ENCODE peak calls at places on chromosomes 11 and 22, in five cellular contexts. K is ascending aorta, P is GM12865, Y is H9, V is AG09309. B is an unnamed sample.

GRCh38 chr11:62599909-62600308 is 1.8 kb downstream of the MTA2 start:
- DNase-seq in P (peak), K (no peak), V (no peak), Y (no peak), B (no peak)

GRCh38 chr11:65445604-65446445 is 23.2 kb downstream of the NEAT1 start:
- DNase-seq in P (peak), Y (no peak), K (no peak), V (peak), B (no peak)

GRCh38 chr22:41557401-41558240 is 3.2 kb upstream of the CSDC2 start:
- DNase-seq in P (no peak), Y (peak), V (peak), K (peak), B (peak)

GRCh38 chr22:19806213-19807160 is 45.9 kb downstream of the TBX1 start:
- DNase-seq in P (no peak), V (no peak), K (no peak), Y (no peak), B (no peak)

GRCh38 chr11:87719311-87720073 is 455.8 kb downstream of the RAB38 start:
- DNase-seq in Y (no peak), K (no peak), P (no peak), V (no peak), B (no peak)

GRCh38 chr11:73439002-73439843 is 63.0 kb downstream of the RELT start:
- DNase-seq in Y (no peak), P (no peak), K (no peak), V (no peak), B (no peak)

GRCh38 chr22:23385301-23386244 is 194.5 kb downstream of the IGLL1 start:
- DNase-seq in K (no peak), P (peak), Y (peak), V (peak), B (peak)

GRCh38 chr11:107591446-107592236 is 694 bp downstream of the ELMOD1 start:
- DNase-seq in V (no peak), K (no peak), Y (peak), P (peak), B (no peak)

GRCh38 chr22:46021577-46021976 is 44.6 kb upstream of the WNT7B start:
- DNase-seq in P (no peak), V (no peak), Y (no peak), K (peak), B (no peak)

GRCh38 chr11:12785901-12786300 is 111.7 kb downstream of the TEAD1 start:
- DNase-seq in Y (no peak), V (no peak), P (no peak), K (no peak), B (no peak)

GRCh38 chr11:112797072-112797471 is 164.1 kb upstream of the NCAM1 start:
- DNase-seq in P (no peak), V (no peak), K (no peak), Y (peak), B (no peak)

GRCh38 chr11:57641011-57641410 is 8.7 kb downstream of the YPEL4 start:
- DNase-seq in V (no peak), Y (peak), P (no peak), K (no peak), B (no peak)
- TF ChIP-seq CTCF in V (peak), Y (no peak), P (peak), K (no peak), B (no peak)

DNA sequence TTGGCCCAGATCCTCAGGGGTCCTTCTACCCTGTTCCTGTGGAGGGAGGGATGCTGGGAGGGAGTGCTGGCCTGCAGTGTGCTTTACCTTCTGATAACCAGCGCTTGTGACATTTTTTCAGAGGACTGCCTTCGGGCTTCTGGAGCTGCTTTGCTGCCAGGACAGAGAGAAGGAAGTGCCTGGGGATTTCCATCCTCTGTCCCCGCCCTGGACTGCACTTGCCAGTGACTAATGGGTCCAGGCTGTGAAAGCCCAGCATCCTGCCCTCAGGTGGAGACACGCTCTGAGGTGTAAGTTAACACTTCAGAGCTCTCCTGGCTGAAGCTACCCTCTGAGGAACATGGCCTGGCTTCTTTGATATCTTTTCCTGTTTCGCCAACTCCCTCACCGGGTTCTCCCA is 158.7 kb upstream of the SYT13 start:
- DNase-seq in V (no peak), K (no peak), Y (peak), P (peak), B (no peak)
- TF ChIP-seq CTCF in V (no peak), K (no peak), Y (no peak), P (no peak), B (no peak)

GRCh38 chr11:72228229-72228843 is 3.8 kb downstream of the INPPL1 start:
- DNase-seq in P (no peak), Y (peak), V (no peak), K (no peak), B (no peak)
- TF ChIP-seq CTCF in P (no peak), Y (no peak), V (no peak), K (no peak), B (no peak)

DNA sequence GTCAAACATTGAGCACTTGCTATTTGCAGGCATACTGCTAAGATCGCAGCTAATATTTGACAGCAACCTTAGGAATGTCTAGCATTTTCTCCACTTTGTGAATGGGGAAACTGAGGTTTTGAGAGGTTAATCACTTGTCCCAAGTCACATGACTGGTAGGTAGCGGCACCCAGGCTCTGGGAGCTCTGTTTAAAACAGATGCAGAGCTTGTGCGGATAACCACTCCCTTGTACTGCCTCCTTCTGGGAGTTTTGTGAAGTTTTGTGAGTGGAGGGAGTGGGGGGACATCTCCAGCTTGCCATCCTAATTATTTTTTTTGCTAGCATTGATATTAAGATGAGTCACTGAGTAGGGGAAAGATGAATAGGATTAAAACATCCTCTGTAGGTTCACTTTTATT is 134.7 kb downstream of the GRIK4 start:
- DNase-seq in K (no peak), V (no peak), P (no peak), Y (no peak), B (no peak)
- TF ChIP-seq CTCF in K (no peak), V (no peak), P (no peak), Y (peak), B (no peak)

DNA sequence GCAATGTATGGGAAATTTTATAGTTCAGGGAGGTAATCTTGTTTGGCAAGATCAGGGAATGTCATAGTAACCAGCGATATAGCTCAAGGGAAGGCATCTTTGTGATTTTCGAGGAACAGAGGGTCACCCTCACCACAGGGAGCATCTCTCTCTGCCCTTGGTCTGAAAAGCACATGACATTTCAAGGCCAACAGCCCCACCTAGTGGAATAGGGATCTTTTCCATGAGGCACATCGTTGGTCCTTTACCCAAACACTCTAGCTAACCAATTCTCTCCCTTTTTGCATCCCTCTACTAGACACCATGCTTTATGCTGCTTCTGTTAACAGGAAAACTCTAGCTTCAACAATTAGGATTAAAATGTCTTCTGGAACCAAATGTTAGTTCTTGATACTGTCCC is 179.0 kb downstream of the GRM5 start:
- DNase-seq in P (peak), K (no peak), Y (peak), V (no peak), B (no peak)
- TF ChIP-seq CTCF in P (peak), K (no peak), Y (peak), V (peak), B (no peak)

GRCh38 chr11:111775024-111775710 is 9.0 kb upstream of the PPP2R1B start:
- DNase-seq in K (peak), V (no peak), Y (no peak), P (no peak), B (no peak)
- TF ChIP-seq CTCF in K (no peak), V (no peak), Y (no peak), P (no peak), B (no peak)

DNA sequence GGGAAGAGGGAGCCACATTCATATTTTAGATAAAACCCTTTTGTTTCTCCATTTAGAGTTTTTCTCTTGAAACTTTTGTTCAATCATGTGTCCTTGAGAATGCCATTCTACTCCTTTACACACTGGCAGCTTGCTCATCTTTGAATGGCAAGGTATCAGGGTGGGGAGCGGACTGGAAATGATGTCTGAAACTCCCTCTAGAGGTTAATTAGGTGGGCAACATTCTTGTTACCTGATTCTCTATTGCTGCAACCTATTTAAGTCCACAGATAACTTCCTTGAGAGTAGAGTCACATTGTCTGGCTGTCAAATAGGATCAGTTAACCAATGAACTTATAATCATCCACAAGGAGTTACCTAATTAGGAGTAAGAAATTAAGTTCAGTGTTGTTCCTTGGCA is 533.6 kb upstream of the API5 start:
- DNase-seq in V (no peak), P (no peak), Y (peak), K (no peak), B (no peak)
- TF ChIP-seq CTCF in V (no peak), P (no peak), Y (peak), K (no peak), B (no peak)

GRCh38 chr11:45847908-45848316 is 637 bp downstream of the CRY2 start:
- DNase-seq in Y (peak), P (peak), K (no peak), V (peak), B (no peak)
- TF ChIP-seq CTCF in Y (peak), P (peak), K (peak), V (peak), B (no peak)

GRCh38 chr22:37818397-37819099 is 4.6 kb upstream of the GALR3 start:
- DNase-seq in P (peak), V (no peak), K (no peak), Y (peak), B (no peak)
- TF ChIP-seq CTCF in P (peak), V (peak), K (peak), Y (peak), B (no peak)